ENCODE peak calls at places on chromosomes 12 and 14, in eight cellular contexts. One of them, this sample, is unnamed.

GRCh38 chr14:84375235-84375634 is 1154.7 kb upstream of the FLRT2 start:
- DNase-seq in hepatocyte: no peak
- DNase-seq in fibroblast of pulmonary artery: peak
- DNase-seq in left lung: no peak
- DNase-seq in CD8-positive, alpha-beta T cell: no peak
- DNase-seq in endothelial cell: no peak
- DNase-seq in choroid plexus epithelial cell: peak
- DNase-seq in foreskin fibroblast: no peak
- DNase-seq in this sample: no peak

GRCh38 chr12:57837779-57838562 is 8.6 kb downstream of the CTDSP2 start:
- DNase-seq in left lung: peak
- DNase-seq in fibroblast of pulmonary artery: peak
- DNase-seq in hepatocyte: peak
- DNase-seq in choroid plexus epithelial cell: peak
- DNase-seq in endothelial cell: no peak
- DNase-seq in CD8-positive, alpha-beta T cell: no peak
- DNase-seq in foreskin fibroblast: peak
- DNase-seq in this sample: no peak

GRCh38 chr12:10301103-10301502 is 6.6 kb upstream of the KLRD1 start:
- DNase-seq in foreskin fibroblast: no peak
- DNase-seq in choroid plexus epithelial cell: peak
- DNase-seq in endothelial cell: no peak
- DNase-seq in fibroblast of pulmonary artery: no peak
- DNase-seq in hepatocyte: no peak
- DNase-seq in left lung: no peak
- DNase-seq in CD8-positive, alpha-beta T cell: no peak
- DNase-seq in this sample: no peak

GRCh38 chr14:59570122-59570521 is 6.5 kb downstream of the CCDC175 start:
- DNase-seq in choroid plexus epithelial cell: peak
- DNase-seq in fibroblast of pulmonary artery: peak
- DNase-seq in foreskin fibroblast: no peak
- DNase-seq in left lung: no peak
- DNase-seq in endothelial cell: no peak
- DNase-seq in hepatocyte: peak
- DNase-seq in CD8-positive, alpha-beta T cell: no peak
- DNase-seq in this sample: no peak

GRCh38 chr12:86148612-86149011 is 107.6 kb downstream of the MGAT4C start:
- DNase-seq in endothelial cell: no peak
- DNase-seq in hepatocyte: no peak
- DNase-seq in fibroblast of pulmonary artery: peak
- DNase-seq in CD8-positive, alpha-beta T cell: no peak
- DNase-seq in choroid plexus epithelial cell: peak
- DNase-seq in left lung: no peak
- DNase-seq in foreskin fibroblast: no peak
- DNase-seq in this sample: no peak

GRCh38 chr12:6461401-6462233 is 8.9 kb downstream of the VAMP1 start:
- DNase-seq in CD8-positive, alpha-beta T cell: peak
- DNase-seq in fibroblast of pulmonary artery: no peak
- DNase-seq in left lung: peak
- DNase-seq in foreskin fibroblast: no peak
- DNase-seq in endothelial cell: no peak
- DNase-seq in choroid plexus epithelial cell: no peak
- DNase-seq in hepatocyte: no peak
- DNase-seq in this sample: no peak

GRCh38 chr12:28021704-28022103 is 49.2 kb upstream of the PTHLH start:
- DNase-seq in endothelial cell: no peak
- DNase-seq in left lung: no peak
- DNase-seq in hepatocyte: no peak
- DNase-seq in foreskin fibroblast: no peak
- DNase-seq in fibroblast of pulmonary artery: no peak
- DNase-seq in choroid plexus epithelial cell: no peak
- DNase-seq in CD8-positive, alpha-beta T cell: no peak
- DNase-seq in this sample: no peak

GRCh38 chr12:113135178-113136127 is at the start of gene RASAL1:
- DNase-seq in endothelial cell: peak
- DNase-seq in left lung: no peak
- DNase-seq in foreskin fibroblast: no peak
- DNase-seq in choroid plexus epithelial cell: no peak
- DNase-seq in fibroblast of pulmonary artery: no peak
- DNase-seq in hepatocyte: peak
- DNase-seq in CD8-positive, alpha-beta T cell: peak
- DNase-seq in this sample: no peak

GRCh38 chr12:57340104-57340503 is 89.1 kb upstream of the STAC3 start:
- DNase-seq in endothelial cell: no peak
- DNase-seq in hepatocyte: peak
- DNase-seq in CD8-positive, alpha-beta T cell: no peak
- DNase-seq in choroid plexus epithelial cell: peak
- DNase-seq in foreskin fibroblast: peak
- DNase-seq in left lung: peak
- DNase-seq in fibroblast of pulmonary artery: peak
- DNase-seq in this sample: no peak

GRCh38 chr12:13241833-13242232 is 45.3 kb downstream of the EMP1 start:
- DNase-seq in endothelial cell: no peak
- DNase-seq in left lung: no peak
- DNase-seq in foreskin fibroblast: peak
- DNase-seq in hepatocyte: peak
- DNase-seq in fibroblast of pulmonary artery: no peak
- DNase-seq in choroid plexus epithelial cell: peak
- DNase-seq in CD8-positive, alpha-beta T cell: no peak
- DNase-seq in this sample: no peak

GRCh38 chr12:109385339-109386078 is 37.8 kb downstream of the MYO1H start:
- DNase-seq in left lung: no peak
- DNase-seq in CD8-positive, alpha-beta T cell: no peak
- DNase-seq in endothelial cell: no peak
- DNase-seq in choroid plexus epithelial cell: peak
- DNase-seq in hepatocyte: peak
- DNase-seq in fibroblast of pulmonary artery: peak
- DNase-seq in foreskin fibroblast: peak
- DNase-seq in this sample: no peak

GRCh38 chr12:62917066-62917465 is 17.9 kb downstream of the PPM1H start:
- DNase-seq in endothelial cell: no peak
- DNase-seq in hepatocyte: no peak
- DNase-seq in CD8-positive, alpha-beta T cell: no peak
- DNase-seq in fibroblast of pulmonary artery: no peak
- DNase-seq in choroid plexus epithelial cell: no peak
- DNase-seq in foreskin fibroblast: no peak
- DNase-seq in left lung: no peak
- DNase-seq in this sample: no peak

GRCh38 chr12:117036046-117036445 is 63.2 kb downstream of the TESC start:
- DNase-seq in fibroblast of pulmonary artery: no peak
- DNase-seq in CD8-positive, alpha-beta T cell: no peak
- DNase-seq in hepatocyte: no peak
- DNase-seq in foreskin fibroblast: no peak
- DNase-seq in endothelial cell: no peak
- DNase-seq in left lung: no peak
- DNase-seq in choroid plexus epithelial cell: no peak
- DNase-seq in this sample: no peak

GRCh38 chr12:13976028-13976584 is 5.3 kb downstream of the GRIN2B start:
- DNase-seq in hepatocyte: no peak
- DNase-seq in foreskin fibroblast: no peak
- DNase-seq in fibroblast of pulmonary artery: no peak
- DNase-seq in left lung: no peak
- DNase-seq in choroid plexus epithelial cell: no peak
- DNase-seq in endothelial cell: no peak
- DNase-seq in CD8-positive, alpha-beta T cell: no peak
- DNase-seq in this sample: no peak

GRCh38 chr14:59407246-59407615 is 57.9 kb downstream of the GPR135 start:
- DNase-seq in fibroblast of pulmonary artery: peak
- DNase-seq in CD8-positive, alpha-beta T cell: no peak
- DNase-seq in left lung: no peak
- DNase-seq in hepatocyte: peak
- DNase-seq in foreskin fibroblast: peak
- DNase-seq in choroid plexus epithelial cell: peak
- DNase-seq in endothelial cell: no peak
- DNase-seq in this sample: no peak

GRCh38 chr12:4091001-4091789 is 182.4 kb upstream of the CCND2 start:
- DNase-seq in left lung: no peak
- DNase-seq in hepatocyte: no peak
- DNase-seq in foreskin fibroblast: no peak
- DNase-seq in fibroblast of pulmonary artery: no peak
- DNase-seq in endothelial cell: no peak
- DNase-seq in CD8-positive, alpha-beta T cell: no peak
- DNase-seq in choroid plexus epithelial cell: no peak
- DNase-seq in this sample: no peak

GRCh38 chr14:20934148-20934762 is 21.0 kb upstream of the RNASE2 start:
- DNase-seq in endothelial cell: peak
- DNase-seq in fibroblast of pulmonary artery: peak
- DNase-seq in CD8-positive, alpha-beta T cell: no peak
- DNase-seq in hepatocyte: peak
- DNase-seq in choroid plexus epithelial cell: peak
- DNase-seq in foreskin fibroblast: no peak
- DNase-seq in left lung: no peak
- DNase-seq in this sample: no peak

GRCh38 chr14:61516957-61517356 is 178.4 kb upstream of the HIF1A start:
- DNase-seq in fibroblast of pulmonary artery: peak
- DNase-seq in CD8-positive, alpha-beta T cell: no peak
- DNase-seq in hepatocyte: no peak
- DNase-seq in choroid plexus epithelial cell: no peak
- DNase-seq in left lung: no peak
- DNase-seq in endothelial cell: no peak
- DNase-seq in foreskin fibroblast: peak
- DNase-seq in this sample: no peak

GRCh38 chr14:100234511-100234910 is 4.4 kb upstream of the YY1 start:
- DNase-seq in hepatocyte: no peak
- DNase-seq in fibroblast of pulmonary artery: no peak
- DNase-seq in CD8-positive, alpha-beta T cell: no peak
- DNase-seq in left lung: no peak
- DNase-seq in endothelial cell: no peak
- DNase-seq in choroid plexus epithelial cell: no peak
- DNase-seq in foreskin fibroblast: no peak
- DNase-seq in this sample: no peak

GRCh38 chr14:100589071-100589759 is 2.0 kb upstream of the BEGAIN start:
- DNase-seq in fibroblast of pulmonary artery: no peak
- DNase-seq in choroid plexus epithelial cell: no peak
- DNase-seq in CD8-positive, alpha-beta T cell: no peak
- DNase-seq in endothelial cell: no peak
- DNase-seq in left lung: peak
- DNase-seq in foreskin fibroblast: no peak
- DNase-seq in hepatocyte: no peak
- DNase-seq in this sample: peak

GRCh38 chr14:56414231-56414630 is 165.4 kb upstream of the TMEM260 start:
- DNase-seq in foreskin fibroblast: no peak
- DNase-seq in fibroblast of pulmonary artery: no peak
- DNase-seq in hepatocyte: no peak
- DNase-seq in endothelial cell: no peak
- DNase-seq in left lung: no peak
- DNase-seq in CD8-positive, alpha-beta T cell: no peak
- DNase-seq in choroid plexus epithelial cell: no peak
- DNase-seq in this sample: no peak

GRCh38 chr12:113088971-113089756 is 32.6 kb downstream of the DTX1 start:
- DNase-seq in choroid plexus epithelial cell: no peak
- DNase-seq in hepatocyte: no peak
- DNase-seq in foreskin fibroblast: no peak
- DNase-seq in CD8-positive, alpha-beta T cell: peak
- DNase-seq in endothelial cell: peak
- DNase-seq in fibroblast of pulmonary artery: no peak
- DNase-seq in left lung: no peak
- DNase-seq in this sample: no peak

GRCh38 chr14:65239143-65239672 is 136.9 kb upstream of the MAX start:
- DNase-seq in hepatocyte: peak
- DNase-seq in CD8-positive, alpha-beta T cell: no peak
- DNase-seq in fibroblast of pulmonary artery: peak
- DNase-seq in endothelial cell: no peak
- DNase-seq in foreskin fibroblast: peak
- DNase-seq in left lung: no peak
- DNase-seq in choroid plexus epithelial cell: peak
- DNase-seq in this sample: no peak
- TF ChIP-seq CTCF in hepatocyte: no peak
- TF ChIP-seq CTCF in CD8-positive, alpha-beta T cell: no peak
- TF ChIP-seq CTCF in fibroblast of pulmonary artery: no peak
- TF ChIP-seq CTCF in endothelial cell: no peak
- TF ChIP-seq CTCF in foreskin fibroblast: no peak
- TF ChIP-seq CTCF in left lung: no peak
- TF ChIP-seq CTCF in choroid plexus epithelial cell: no peak
- TF ChIP-seq CTCF in this sample: no peak

GRCh38 chr14:24135834-24136683 is at the start of gene PSME1:
- DNase-seq in foreskin fibroblast: peak
- DNase-seq in endothelial cell: peak
- DNase-seq in hepatocyte: peak
- DNase-seq in left lung: peak
- DNase-seq in fibroblast of pulmonary artery: peak
- DNase-seq in choroid plexus epithelial cell: peak
- DNase-seq in CD8-positive, alpha-beta T cell: peak
- DNase-seq in this sample: peak
- TF ChIP-seq CTCF in foreskin fibroblast: no peak
- TF ChIP-seq CTCF in endothelial cell: no peak
- TF ChIP-seq CTCF in hepatocyte: no peak
- TF ChIP-seq CTCF in left lung: no peak
- TF ChIP-seq CTCF in fibroblast of pulmonary artery: no peak
- TF ChIP-seq CTCF in choroid plexus epithelial cell: no peak
- TF ChIP-seq CTCF in CD8-positive, alpha-beta T cell: no peak
- TF ChIP-seq CTCF in this sample: no peak

GRCh38 chr14:76870146-76870545 is 43.9 kb downstream of the LRRC74A start:
- DNase-seq in foreskin fibroblast: no peak
- DNase-seq in endothelial cell: peak
- DNase-seq in left lung: no peak
- DNase-seq in choroid plexus epithelial cell: no peak
- DNase-seq in CD8-positive, alpha-beta T cell: no peak
- DNase-seq in hepatocyte: no peak
- DNase-seq in fibroblast of pulmonary artery: no peak
- DNase-seq in this sample: no peak
- TF ChIP-seq CTCF in foreskin fibroblast: no peak
- TF ChIP-seq CTCF in endothelial cell: peak
- TF ChIP-seq CTCF in left lung: no peak
- TF ChIP-seq CTCF in choroid plexus epithelial cell: peak
- TF ChIP-seq CTCF in CD8-positive, alpha-beta T cell: no peak
- TF ChIP-seq CTCF in hepatocyte: no peak
- TF ChIP-seq CTCF in fibroblast of pulmonary artery: peak
- TF ChIP-seq CTCF in this sample: peak

DNA sequence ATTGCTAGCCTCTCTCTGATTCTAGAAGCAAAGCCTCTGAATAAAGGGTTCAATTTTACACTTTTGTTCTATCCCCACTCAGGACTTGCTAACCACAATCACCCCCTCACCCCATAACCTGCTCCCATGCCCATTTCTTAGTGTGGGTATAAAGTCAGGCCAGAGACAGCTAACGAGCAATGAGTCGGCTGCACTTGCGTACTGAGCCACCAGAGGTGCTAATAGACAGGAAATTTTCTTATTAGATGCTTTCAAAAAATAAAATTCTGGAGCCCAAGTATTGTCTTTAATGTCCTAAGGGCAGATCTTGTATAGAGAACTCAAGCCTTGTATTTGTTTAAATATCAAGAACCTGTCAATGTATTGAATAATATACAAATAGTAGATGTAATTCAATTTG is 256.9 kb downstream of the SYT1 start:
- DNase-seq in hepatocyte: peak
- DNase-seq in fibroblast of pulmonary artery: peak
- DNase-seq in left lung: no peak
- DNase-seq in endothelial cell: peak
- DNase-seq in CD8-positive, alpha-beta T cell: no peak
- DNase-seq in foreskin fibroblast: no peak
- DNase-seq in choroid plexus epithelial cell: peak
- DNase-seq in this sample: no peak
- TF ChIP-seq CTCF in hepatocyte: peak
- TF ChIP-seq CTCF in fibroblast of pulmonary artery: peak
- TF ChIP-seq CTCF in left lung: no peak
- TF ChIP-seq CTCF in endothelial cell: peak
- TF ChIP-seq CTCF in CD8-positive, alpha-beta T cell: no peak
- TF ChIP-seq CTCF in foreskin fibroblast: peak
- TF ChIP-seq CTCF in choroid plexus epithelial cell: peak
- TF ChIP-seq CTCF in this sample: peak

GRCh38 chr12:105278043-105278697 is 42.2 kb upstream of the APPL2 start:
- DNase-seq in CD8-positive, alpha-beta T cell: no peak
- DNase-seq in choroid plexus epithelial cell: peak
- DNase-seq in endothelial cell: no peak
- DNase-seq in foreskin fibroblast: peak
- DNase-seq in hepatocyte: peak
- DNase-seq in fibroblast of pulmonary artery: peak
- DNase-seq in left lung: no peak
- DNase-seq in this sample: no peak
- TF ChIP-seq CTCF in CD8-positive, alpha-beta T cell: no peak
- TF ChIP-seq CTCF in choroid plexus epithelial cell: peak
- TF ChIP-seq CTCF in endothelial cell: peak
- TF ChIP-seq CTCF in foreskin fibroblast: peak
- TF ChIP-seq CTCF in hepatocyte: no peak
- TF ChIP-seq CTCF in fibroblast of pulmonary artery: peak
- TF ChIP-seq CTCF in left lung: no peak
- TF ChIP-seq CTCF in this sample: peak